ENCODE peak calls at places on chromosomes 6 and 20, in ten cellular contexts. W is esophagus squamous epithelium, O is esophagus muscularis mucosa, M is fibroblast of lung, U is choroid plexus epithelial cell, A is B cell, F is RWPE1, Q is progenitor cell of endocrine pancreas, P is neural progenitor cell, B is upper lobe of left lung. X is an unnamed sample.

GRCh38 chr6:111938710-111939109 is 65.5 kb upstream of the FYN start:
- DNase-seq in W (no peak), O (peak), M (peak), U (peak), A (no peak), F (peak), Q (no peak), P (no peak), B (no peak), X (no peak)

GRCh38 chr20:18380908-18381529 is 85.8 kb downstream of the DZANK1 start:
- DNase-seq in W (no peak), O (no peak), M (no peak), U (no peak), A (no peak), F (no peak), Q (no peak), P (peak), B (peak), X (no peak)

GRCh38 chr6:5023923-5024322 is 20.1 kb upstream of the RPP40 start:
- DNase-seq in W (no peak), O (peak), M (no peak), U (no peak), A (no peak), F (no peak), Q (no peak), P (no peak), B (no peak), X (no peak)

GRCh38 chr20:46622125-46622524 is 29.1 kb downstream of the SLC13A3 start:
- DNase-seq in W (no peak), O (no peak), M (no peak), U (peak), A (no peak), F (no peak), Q (no peak), P (peak), B (no peak), X (no peak)

GRCh38 chr6:8131265-8131897 is 29.0 kb upstream of the EEF1E1 start:
- DNase-seq in W (no peak), O (no peak), M (peak), U (peak), A (peak), F (peak), Q (peak), P (peak), B (no peak), X (no peak)

GRCh38 chr6:169162968-169163903 is 90.4 kb downstream of the THBS2 start:
- DNase-seq in W (no peak), O (no peak), M (peak), U (peak), A (no peak), F (peak), Q (no peak), P (no peak), B (no peak), X (peak)

GRCh38 chr6:36834576-36835293 is 4.5 kb downstream of the CPNE5 start:
- DNase-seq in W (no peak), O (no peak), M (no peak), U (no peak), A (no peak), F (no peak), Q (no peak), P (peak), B (no peak), X (no peak)

GRCh38 chr20:49310695-49311094 is 32.8 kb upstream of the ZNFX1 start:
- DNase-seq in W (no peak), O (no peak), M (peak), U (peak), A (no peak), F (peak), Q (no peak), P (no peak), B (no peak), X (no peak)

GRCh38 chr6:20757761-20758160 is 223.5 kb downstream of the CDKAL1 start:
- DNase-seq in W (no peak), O (no peak), M (peak), U (peak), A (no peak), F (peak), Q (no peak), P (no peak), B (no peak), X (peak)

GRCh38 chr6:118659513-118660217 is 8.3 kb upstream of the CEP85L start:
- DNase-seq in W (no peak), O (no peak), M (no peak), U (peak), A (no peak), F (no peak), Q (no peak), P (no peak), B (no peak), X (no peak)

GRCh38 chr6:142680308-142680707 is 264.7 kb downstream of the HIVEP2 start:
- DNase-seq in W (no peak), O (no peak), M (peak), U (no peak), A (no peak), F (no peak), Q (no peak), P (no peak), B (no peak), X (no peak)

GRCh38 chr6:1971612-1972011 is 273.8 kb downstream of the GMDS start:
- DNase-seq in W (no peak), O (no peak), M (no peak), U (no peak), A (no peak), F (no peak), Q (no peak), P (no peak), B (no peak), X (no peak)

GRCh38 chr20:37020636-37021035 is 69.1 kb upstream of the SAMHD1 start:
- DNase-seq in W (no peak), O (no peak), M (peak), U (no peak), A (no peak), F (no peak), Q (no peak), P (no peak), B (no peak), X (no peak)

GRCh38 chr6:41371461-41371991 is 36.1 kb downstream of the NCR2 start:
- DNase-seq in W (no peak), O (peak), M (peak), U (peak), A (peak), F (no peak), Q (peak), P (peak), B (peak), X (no peak)
- TF ChIP-seq CTCF in W (no peak), O (peak), M (peak), U (peak), A (no peak), F (no peak), Q (peak), P (peak), B (no peak), X (peak)

GRCh38 chr6:3751730-3752537 is 421 bp upstream of the PXDC1 start:
- DNase-seq in W (peak), O (peak), M (peak), U (peak), A (peak), F (peak), Q (peak), P (peak), B (peak), X (no peak)
- TF ChIP-seq CTCF in W (peak), O (peak), M (peak), U (peak), A (peak), F (peak), Q (peak), P (peak), B (peak), X (no peak)

GRCh38 chr6:71134929-71135642 is 153.5 kb upstream of the OGFRL1 start:
- DNase-seq in W (no peak), O (no peak), M (no peak), U (peak), A (no peak), F (no peak), Q (no peak), P (peak), B (no peak), X (no peak)
- TF ChIP-seq CTCF in W (no peak), O (no peak), M (no peak), U (peak), A (no peak), F (no peak), Q (no peak), P (peak), B (no peak), X (no peak)

GRCh38 chr6:84467296-84467695 is 239.9 kb upstream of the CEP162 start:
- DNase-seq in W (no peak), O (no peak), M (peak), U (peak), A (no peak), F (peak), Q (no peak), P (no peak), B (no peak), X (no peak)

GRCh38 chr6:84469144-84469543 is 241.7 kb upstream of the CEP162 start:
- DNase-seq in W (no peak), O (no peak), M (no peak), U (no peak), A (no peak), F (no peak), Q (no peak), P (no peak), B (no peak), X (no peak)

GRCh38 chr6:84464471-84464870 is 237.0 kb upstream of the CEP162 start:
- DNase-seq in W (no peak), O (no peak), M (no peak), U (no peak), A (no peak), F (no peak), Q (no peak), P (no peak), B (no peak), X (no peak)

GRCh38 chr6:84462697-84463096 is 235.3 kb upstream of the CEP162 start:
- DNase-seq in W (no peak), O (no peak), M (peak), U (peak), A (no peak), F (no peak), Q (no peak), P (no peak), B (no peak), X (no peak)

GRCh38 chr6:84466521-84466920 is 239.1 kb upstream of the CEP162 start:
- DNase-seq in W (no peak), O (no peak), M (peak), U (peak), A (no peak), F (peak), Q (no peak), P (no peak), B (no peak), X (peak)
- TF ChIP-seq CTCF in W (no peak), O (no peak), M (no peak), U (peak), A (no peak), F (no peak), Q (no peak), P (no peak), B (no peak), X (no peak)

DNA sequence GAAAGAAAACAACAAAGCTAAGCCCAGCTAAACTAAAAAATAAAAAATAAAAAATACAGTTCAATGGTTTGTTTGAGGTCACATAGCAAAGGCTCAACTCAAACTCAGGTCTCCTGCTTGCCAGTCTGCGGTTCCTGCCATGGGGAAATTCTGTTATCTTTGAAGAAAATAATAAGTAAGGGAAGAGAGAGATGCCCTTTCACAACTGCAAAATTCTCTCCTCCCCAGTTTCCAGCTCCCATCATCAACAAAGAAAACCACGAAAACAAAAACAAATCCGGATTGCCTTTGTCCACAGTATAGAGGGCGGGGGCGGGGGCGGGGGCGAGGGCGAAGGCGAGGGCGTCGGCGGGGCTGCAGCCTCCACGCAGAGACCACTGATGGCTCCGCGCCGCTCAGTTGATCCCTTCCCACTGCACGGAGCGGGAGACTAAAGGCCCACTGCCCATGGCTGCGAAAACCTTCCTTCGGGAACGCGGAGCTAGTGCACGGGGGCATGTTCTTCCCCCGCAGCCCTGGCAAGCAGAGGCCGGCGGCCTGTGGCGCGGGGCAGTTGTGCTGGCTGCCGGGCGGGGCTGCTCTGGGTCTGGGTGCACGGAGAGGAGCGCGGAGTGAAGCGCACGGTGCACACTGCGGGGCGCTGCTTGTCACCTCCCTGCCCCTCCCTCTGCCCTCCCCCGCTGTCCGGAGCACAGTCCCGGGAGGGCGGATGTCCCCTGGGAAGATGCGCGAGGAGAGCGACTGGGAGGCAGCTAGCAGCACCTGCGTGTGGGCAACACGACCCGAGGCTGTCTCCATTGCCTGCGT is 54.2 kb upstream of the TPD52L1 start:
- DNase-seq in W (no peak), O (no peak), M (peak), U (peak), A (peak), F (peak), Q (peak), P (peak), B (peak), X (no peak)
- TF ChIP-seq CTCF in W (no peak), O (no peak), M (peak), U (no peak), A (no peak), F (no peak), Q (no peak), P (no peak), B (no peak), X (peak)

GRCh38 chr20:58352454-58352853 is 36.6 kb upstream of the VAPB start:
- DNase-seq in W (no peak), O (no peak), M (no peak), U (no peak), A (no peak), F (no peak), Q (no peak), P (no peak), B (no peak), X (no peak)

GRCh38 chr20:58344741-58345140 is 35.2 kb downstream of the RAB22A start:
- DNase-seq in W (no peak), O (no peak), M (peak), U (peak), A (no peak), F (peak), Q (no peak), P (no peak), B (no peak), X (no peak)

DNA sequence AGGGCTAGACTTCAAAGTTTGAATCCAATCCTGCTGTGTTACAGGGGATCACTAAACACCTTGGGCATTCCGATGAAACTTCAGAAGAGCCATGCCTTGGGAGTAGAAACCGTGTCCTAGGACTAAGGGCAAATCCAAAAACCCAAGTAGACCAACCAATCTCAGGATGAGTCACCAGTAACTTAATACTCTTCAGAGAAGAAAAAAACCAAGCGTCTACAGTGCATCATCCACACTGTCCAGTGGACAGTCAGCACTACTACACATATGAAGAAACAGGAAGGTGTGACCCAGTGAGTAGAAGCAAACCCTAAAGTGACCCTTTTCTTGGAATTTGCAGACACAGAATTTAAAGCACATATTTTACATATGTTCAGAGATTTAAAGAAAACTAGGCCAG is 39.4 kb upstream of the VAPB start:
- DNase-seq in W (no peak), O (no peak), M (peak), U (peak), A (no peak), F (peak), Q (no peak), P (no peak), B (no peak), X (peak)
- TF ChIP-seq CTCF in W (no peak), O (no peak), M (peak), U (peak), A (no peak), F (no peak), Q (no peak), P (no peak), B (no peak), X (no peak)

DNA sequence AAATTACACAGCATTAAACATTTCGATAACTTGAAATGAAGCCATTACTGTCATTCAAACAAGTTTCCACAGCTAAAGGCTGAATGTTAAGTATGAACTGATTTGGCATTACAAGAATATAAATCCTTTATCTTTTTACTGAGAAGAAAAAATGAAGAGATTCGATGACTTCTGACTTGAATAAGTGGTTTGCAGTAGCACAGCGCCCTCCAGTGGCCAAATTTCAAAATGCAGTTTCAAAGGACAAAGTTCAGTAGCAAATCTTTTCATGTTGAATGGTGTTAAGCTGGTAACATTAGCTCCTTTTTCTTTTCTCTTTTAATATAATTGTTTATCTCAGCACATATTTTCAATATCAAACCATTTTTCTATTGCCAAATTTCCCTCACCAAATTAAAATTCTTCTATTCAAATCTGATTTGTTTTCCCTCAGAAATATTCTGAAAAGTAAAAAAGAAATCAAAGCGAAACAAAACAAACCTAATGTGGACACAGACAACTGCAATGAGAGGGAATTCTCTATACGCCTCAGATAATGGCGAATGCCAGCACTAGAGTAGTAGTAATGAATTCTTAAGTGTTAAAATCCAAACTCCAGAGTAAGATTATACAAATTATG is 145.7 kb downstream of the BTBD9 start:
- DNase-seq in W (no peak), O (peak), M (peak), U (peak), A (peak), F (peak), Q (peak), P (peak), B (no peak), X (peak)
- TF ChIP-seq CTCF in W (peak), O (peak), M (peak), U (peak), A (peak), F (peak), Q (peak), P (peak), B (peak), X (peak)

X was measured in epithelial cell of proximal tubule.